ENCODE peak calls at places on chromosomes 6 and 20, in four cellular contexts. One of them, this sample, is unnamed.

GRCh38 chr6:4322846-4323309 is 187.5 kb upstream of the ECI2 start:
- DNase-seq in ELR: peak
- DNase-seq in erythroblast: no peak
- DNase-seq in astrocyte of the spinal cord: no peak
- DNase-seq in this sample: no peak

GRCh38 chr20:18428490-18429173 is 38.2 kb downstream of the DZANK1 start:
- DNase-seq in ELR: no peak
- DNase-seq in erythroblast: no peak
- DNase-seq in astrocyte of the spinal cord: peak
- DNase-seq in this sample: no peak

GRCh38 chr6:105001906-105002305 is 45.0 kb downstream of the LIN28B start:
- DNase-seq in ELR: no peak
- DNase-seq in erythroblast: no peak
- DNase-seq in astrocyte of the spinal cord: no peak
- DNase-seq in this sample: no peak

GRCh38 chr20:38147751-38148150 is 17.3 kb downstream of the TGM2 start:
- DNase-seq in ELR: no peak
- DNase-seq in erythroblast: no peak
- DNase-seq in astrocyte of the spinal cord: no peak
- DNase-seq in this sample: no peak

GRCh38 chr6:4780360-4780812 is 4.2 kb downstream of the CDYL start:
- DNase-seq in ELR: peak
- DNase-seq in erythroblast: no peak
- DNase-seq in astrocyte of the spinal cord: peak
- DNase-seq in this sample: no peak

GRCh38 chr6:105258816-105259215 is 79.0 kb upstream of the POPDC3 start:
- DNase-seq in ELR: no peak
- DNase-seq in erythroblast: no peak
- DNase-seq in astrocyte of the spinal cord: no peak
- DNase-seq in this sample: no peak

GRCh38 chr20:33296206-33296605 is 13.2 kb downstream of the BPIFB1 start:
- DNase-seq in ELR: no peak
- DNase-seq in erythroblast: no peak
- DNase-seq in astrocyte of the spinal cord: no peak
- DNase-seq in this sample: no peak

GRCh38 chr6:132520953-132521352 is 8.0 kb upstream of the STX7 start:
- DNase-seq in ELR: peak
- DNase-seq in erythroblast: no peak
- DNase-seq in astrocyte of the spinal cord: peak
- DNase-seq in this sample: no peak

GRCh38 chr6:56757585-56757984 is 114.9 kb upstream of the DST start:
- DNase-seq in ELR: peak
- DNase-seq in erythroblast: no peak
- DNase-seq in astrocyte of the spinal cord: peak
- DNase-seq in this sample: no peak

GRCh38 chr20:24917797-24918578 is 31.1 kb upstream of the CST7 start:
- DNase-seq in ELR: peak
- DNase-seq in erythroblast: peak
- DNase-seq in astrocyte of the spinal cord: peak
- DNase-seq in this sample: peak

GRCh38 chr6:28658475-28659249 is 133.0 kb downstream of the GPX5 start:
- DNase-seq in ELR: peak
- DNase-seq in erythroblast: no peak
- DNase-seq in astrocyte of the spinal cord: no peak
- DNase-seq in this sample: no peak

GRCh38 chr6:44054635-44055559 is 72.4 kb downstream of the MRPL14 start:
- DNase-seq in ELR: peak
- DNase-seq in erythroblast: no peak
- DNase-seq in astrocyte of the spinal cord: peak
- DNase-seq in this sample: no peak

GRCh38 chr6:69578366-69578890 is 218.4 kb downstream of the LMBRD1 start:
- DNase-seq in ELR: no peak
- DNase-seq in erythroblast: no peak
- DNase-seq in astrocyte of the spinal cord: no peak
- DNase-seq in this sample: no peak

GRCh38 chr6:81697564-81697963 is 54.9 kb downstream of the TENT5A start:
- DNase-seq in ELR: peak
- DNase-seq in erythroblast: no peak
- DNase-seq in astrocyte of the spinal cord: peak
- DNase-seq in this sample: no peak

GRCh38 chr20:10492065-10492464 is 57.0 kb downstream of the SLX4IP start:
- DNase-seq in ELR: peak
- DNase-seq in erythroblast: no peak
- DNase-seq in astrocyte of the spinal cord: peak
- DNase-seq in this sample: no peak

GRCh38 chr20:32474967-32475819 is 109.9 kb downstream of the NOL4L start:
- DNase-seq in ELR: peak
- DNase-seq in erythroblast: peak
- DNase-seq in astrocyte of the spinal cord: peak
- DNase-seq in this sample: no peak

GRCh38 chr6:106247293-106247692 is 78.3 kb downstream of the ATG5 start:
- DNase-seq in ELR: no peak
- DNase-seq in erythroblast: no peak
- DNase-seq in astrocyte of the spinal cord: peak
- DNase-seq in this sample: no peak

GRCh38 chr20:6632187-6632586 is 135.3 kb upstream of the BMP2 start:
- DNase-seq in ELR: no peak
- DNase-seq in erythroblast: peak
- DNase-seq in astrocyte of the spinal cord: peak
- DNase-seq in this sample: no peak

GRCh38 chr6:109373762-109374161 is 8.5 kb downstream of the CD164 start:
- DNase-seq in ELR: no peak
- DNase-seq in erythroblast: no peak
- DNase-seq in astrocyte of the spinal cord: no peak
- DNase-seq in this sample: no peak

GRCh38 chr20:10539818-10540553 is 104.9 kb downstream of the SLX4IP start:
- DNase-seq in ELR: no peak
- DNase-seq in erythroblast: no peak
- DNase-seq in astrocyte of the spinal cord: no peak
- DNase-seq in this sample: no peak

GRCh38 chr6:30508890-30509736 is 19.8 kb downstream of the HLA-E start:
- DNase-seq in ELR: peak
- DNase-seq in erythroblast: no peak
- DNase-seq in astrocyte of the spinal cord: no peak
- DNase-seq in this sample: no peak

GRCh38 chr6:169967687-169968086 is 216.3 kb downstream of the ERMARD start:
- DNase-seq in ELR: no peak
- DNase-seq in erythroblast: no peak
- DNase-seq in astrocyte of the spinal cord: no peak
- DNase-seq in this sample: no peak

GRCh38 chr6:7150381-7151064 is 42.8 kb downstream of the RREB1 start:
- DNase-seq in ELR: no peak
- DNase-seq in erythroblast: peak
- DNase-seq in astrocyte of the spinal cord: no peak
- DNase-seq in this sample: no peak

GRCh38 chr6:145756170-145756662 is 20.9 kb upstream of the EPM2A start:
- DNase-seq in ELR: peak
- DNase-seq in erythroblast: peak
- DNase-seq in astrocyte of the spinal cord: peak
- DNase-seq in this sample: no peak

GRCh38 chr6:133697666-133698065 is 191.2 kb upstream of the TCF21 start:
- DNase-seq in ELR: no peak
- DNase-seq in erythroblast: no peak
- DNase-seq in astrocyte of the spinal cord: peak
- DNase-seq in this sample: no peak

GRCh38 chr6:44116643-44117382 is 10.4 kb downstream of the MRPL14 start:
- DNase-seq in ELR: peak
- DNase-seq in erythroblast: no peak
- DNase-seq in astrocyte of the spinal cord: peak
- DNase-seq in this sample: no peak

GRCh38 chr6:21022343-21023107 is 488.3 kb downstream of the CDKAL1 start:
- DNase-seq in ELR: peak
- DNase-seq in erythroblast: no peak
- DNase-seq in astrocyte of the spinal cord: peak
- DNase-seq in this sample: no peak

GRCh38 chr20:50632701-50633100 is 58.6 kb downstream of the RIPOR3 start:
- DNase-seq in ELR: no peak
- DNase-seq in erythroblast: no peak
- DNase-seq in astrocyte of the spinal cord: no peak
- DNase-seq in this sample: no peak

GRCh38 chr6:64672131-64672530 is 1034.9 kb downstream of the EYS start:
- DNase-seq in ELR: no peak
- DNase-seq in erythroblast: no peak
- DNase-seq in astrocyte of the spinal cord: no peak
- DNase-seq in this sample: no peak

GRCh38 chr6:117585647-117586046 is 16.7 kb downstream of the GOPC start:
- DNase-seq in ELR: no peak
- DNase-seq in erythroblast: no peak
- DNase-seq in astrocyte of the spinal cord: no peak
- DNase-seq in this sample: no peak

GRCh38 chr6:34514593-34515472 is 41.3 kb downstream of the SPDEF start:
- DNase-seq in ELR: peak
- DNase-seq in erythroblast: peak
- DNase-seq in astrocyte of the spinal cord: peak
- DNase-seq in this sample: no peak

GRCh38 chr6:42915737-42916136 is at the start of gene PTCRA:
- DNase-seq in ELR: no peak
- DNase-seq in erythroblast: no peak
- DNase-seq in astrocyte of the spinal cord: no peak
- DNase-seq in this sample: no peak